ENCODE peak calls at places on chromosomes 4 and X, in four cellular contexts. E, H, W and A are unnamed samples.

GRCh38 chr4:11397819-11398610 is 30.7 kb downstream of the HS3ST1 start:
- DNase-seq in E (no peak), H (no peak), W (no peak), A (no peak)

GRCh38 chr4:186272699-186273370 is 6.8 kb downstream of the F11 start:
- DNase-seq in H (no peak), W (no peak), E (no peak), A (no peak)

GRCh38 chr4:166501941-166502382 is 628.9 kb downstream of the TLL1 start:
- DNase-seq in W (no peak), H (no peak), E (no peak), A (no peak)

GRCh38 chr4:17502764-17503163 is 9.1 kb downstream of the QDPR start:
- DNase-seq in H (no peak), E (no peak), W (peak), A (no peak)

GRCh38 chrX:100449696-100450606 is 39.9 kb upstream of the PCDH19 start:
- DNase-seq in H (no peak), W (no peak), E (no peak), A (no peak)

GRCh38 chr4:142818009-142818408 is 28.1 kb downstream of the INPP4B start:
- DNase-seq in W (no peak), E (no peak), H (no peak), A (no peak)

GRCh38 chr4:186039697-186040096 is 29.3 kb upstream of the TLR3 start:
- DNase-seq in E (no peak), H (no peak), W (no peak), A (no peak)

GRCh38 chr4:26323807-26324206 is 3.0 kb downstream of the RBPJ start:
- DNase-seq in W (no peak), E (no peak), H (no peak), A (no peak)

GRCh38 chr4:158964728-158965124 is 138.2 kb upstream of the RAPGEF2 start:
- DNase-seq in W (no peak), H (no peak), E (no peak), A (no peak)

GRCh38 chr4:153518637-153519384 is 52.7 kb downstream of the TMEM131L start:
- DNase-seq in H (no peak), W (no peak), E (no peak), A (no peak)

GRCh38 chr4:184250795-184251679 is 33.4 kb upstream of the ENPP6 start:
- DNase-seq in H (no peak), E (peak), W (no peak), A (no peak)

GRCh38 chr4:139988863-139989765 is 164.9 kb downstream of the MAML3 start:
- DNase-seq in E (no peak), H (peak), W (peak), A (peak)

GRCh38 chr4:15286041-15286440 is 141.8 kb upstream of the C1QTNF7 start:
- DNase-seq in H (no peak), W (no peak), E (no peak), A (no peak)

GRCh38 chr4:88138561-88138960 is 19.9 kb downstream of the ABCG2 start:
- DNase-seq in W (peak), E (no peak), H (no peak), A (no peak)

GRCh38 chr4:75723117-75723801 is 1.1 kb upstream of the USO1 start:
- DNase-seq in H (no peak), W (no peak), E (no peak), A (no peak)

GRCh38 chr4:128819082-128819742 is 9.7 kb downstream of the JADE1 start:
- DNase-seq in E (no peak), H (no peak), W (no peak), A (no peak)

GRCh38 chr4:33722254-33722653 is 2522.1 kb downstream of the ARAP2 start:
- DNase-seq in H (no peak), W (no peak), E (no peak), A (no peak)

GRCh38 chr4:87589531-87589930 is 18.8 kb upstream of the DSPP start:
- DNase-seq in E (no peak), H (no peak), W (peak), A (no peak)

GRCh38 chr4:118969359-118969758 is 80.7 kb downstream of the SYNPO2 start:
- DNase-seq in E (peak), H (no peak), W (no peak), A (no peak)

GRCh38 chr4:23775694-23776093 is 114.2 kb downstream of the PPARGC1A start:
- DNase-seq in H (no peak), E (no peak), W (no peak), A (no peak)

GRCh38 chrX:17291998-17292658 is 82.9 kb upstream of the NHS start:
- DNase-seq in W (no peak), E (no peak), H (no peak), A (no peak)

GRCh38 chrX:123274796-123275195 is 90.7 kb downstream of the GRIA3 start:
- DNase-seq in H (no peak), E (no peak), W (no peak), A (no peak)

GRCh38 chr4:6855692-6856297 is 53.8 kb upstream of the TBC1D14 start:
- DNase-seq in H (peak), E (peak), W (no peak), A (no peak)

GRCh38 chr4:71377561-71377960 is 38.7 kb downstream of the SLC4A4 start:
- DNase-seq in W (peak), H (no peak), E (no peak), A (no peak)

GRCh38 chr4:104489731-104490095 is 5.0 kb downstream of the CXXC4 start:
- DNase-seq in H (no peak), E (no peak), W (no peak), A (no peak)

GRCh38 chr4:3268395-3269104 is 19.6 kb downstream of the MSANTD1 start:
- DNase-seq in H (no peak), E (no peak), W (no peak), A (no peak)

GRCh38 chr4:724131-724530 is 18.5 kb downstream of the PCGF3 start:
- DNase-seq in E (no peak), W (no peak), H (no peak), A (no peak)

GRCh38 chrX:16212436-16212835 is 45.2 kb downstream of the MAGEB17 start:
- DNase-seq in H (no peak), E (no peak), W (no peak), A (no peak)

GRCh38 chr4:7375427-7375826 is 59.3 kb downstream of the PSAPL1 start:
- DNase-seq in E (peak), W (no peak), H (no peak), A (peak)

GRCh38 chr4:155678011-155678410 is 11.4 kb downstream of the GUCY1A1 start:
- DNase-seq in W (no peak), H (no peak), E (no peak), A (no peak)

GRCh38 chr4:43113196-43113595 is 220.7 kb downstream of the GRXCR1 start:
- DNase-seq in H (no peak), W (no peak), E (no peak), A (no peak)

GRCh38 chrX:133749370-133749769 is 236.0 kb downstream of the GPC3 start:
- DNase-seq in E (no peak), W (no peak), H (no peak), A (no peak)

GRCh38 chr4:76388160-76388908 is 32.6 kb downstream of the CCDC158 start:
- DNase-seq in H (no peak), E (no peak), W (no peak), A (no peak)

GRCh38 chr4:150240011-150240410 is 161.8 kb downstream of the DCLK2 start:
- DNase-seq in W (no peak), E (no peak), H (no peak), A (no peak)

GRCh38 chr4:87896020-87896621 is 63.4 kb downstream of the MEPE start:
- DNase-seq in W (peak), H (peak), E (no peak), A (peak)

GRCh38 chr4:89563431-89563830 is 255.8 kb upstream of the GPRIN3 start:
- DNase-seq in W (no peak), E (no peak), H (no peak), A (no peak)

GRCh38 chr4:7186081-7186480 is 6.3 kb upstream of the SORCS2 start:
- DNase-seq in E (no peak), W (no peak), H (peak), A (no peak)

GRCh38 chrX:41921492-41922124 is 1.7 kb downstream of the CASK start:
- DNase-seq in W (no peak), E (no peak), H (no peak), A (no peak)

GRCh38 chr4:3145251-3145908 is 70.9 kb downstream of the HTT start:
- DNase-seq in H (no peak), W (no peak), E (no peak), A (no peak)

GRCh38 chr4:47499705-47500104 is 14.6 kb downstream of the ATP10D start:
- DNase-seq in W (no peak), H (no peak), E (no peak), A (no peak)